ENCODE peak calls at places on chromosomes 3 and 15, in four cellular contexts. I, W, K and G are unnamed samples.

GRCh38 chr3:52444860-52445793 is at the start of gene SEMA3G:
- DNase-seq in W (peak; percentile 83), K (peak; percentile 64), I (peak; percentile 76), G (peak; percentile 85)

GRCh38 chr15:92184142-92184541 is 209.5 kb upstream of the ST8SIA2 start:
- DNase-seq in I (no peak), W (no peak), K (no peak), G (no peak)

GRCh38 chr15:67885848-67886247 is 46.0 kb upstream of the RNU6-1 start:
- DNase-seq in K (no peak), W (no peak), I (no peak), G (no peak)

GRCh38 chr3:185696039-185696438 is 109.9 kb downstream of the SENP2 start:
- DNase-seq in I (no peak), W (no peak), K (no peak), G (no peak)

GRCh38 chr15:63421433-63421832 is 39.8 kb upstream of the CA12 start:
- DNase-seq in W (no peak), K (no peak), I (no peak), G (no peak)

GRCh38 chr3:66991478-66991877 is 6.6 kb upstream of the KBTBD8 start:
- DNase-seq in K (peak; percentile 46), I (no peak), W (no peak), G (no peak)

GRCh38 chr3:145865329-145865904 is 295.6 kb downstream of the PLOD2 start:
- DNase-seq in W (no peak), I (no peak), K (no peak), G (no peak)

GRCh38 chr15:57537072-57537471 is 54.6 kb upstream of the MYZAP start:
- DNase-seq in I (peak; percentile 13), W (no peak), K (no peak), G (no peak)

GRCh38 chr15:35725353-35725752 is 179.4 kb upstream of the DPH6 start:
- DNase-seq in K (no peak), W (no peak), I (no peak), G (no peak)

GRCh38 chr3:59064276-59064675 is 14.5 kb upstream of the CFAP20DC start:
- DNase-seq in W (peak; percentile 32), I (no peak), K (no peak), G (no peak)

GRCh38 chr15:78055923-78056713 is 21.4 kb downstream of the TBC1D2B start:
- DNase-seq in I (peak; percentile 67), W (peak; percentile 43), K (no peak), G (no peak)

GRCh38 chr3:117756580-117756979 is 1047.0 kb downstream of the TUSC7 start:
- DNase-seq in K (no peak), W (no peak), I (no peak), G (no peak)

GRCh38 chr15:70559223-70559823 is 204.0 kb downstream of the UACA start:
- DNase-seq in K (no peak), I (no peak), W (no peak), G (no peak)

GRCh38 chr15:91921188-91921820 is 67.8 kb downstream of the SLCO3A1 start:
- DNase-seq in W (no peak), I (no peak), K (no peak), G (no peak)

GRCh38 chr3:10445561-10445960 is 59.8 kb downstream of the ATP2B2 start:
- DNase-seq in I (no peak), W (no peak), K (no peak), G (no peak)

GRCh38 chr15:43186003-43186353 is 775 bp downstream of the CCNDBP1 start:
- DNase-seq in W (no peak), K (no peak), I (no peak), G (peak; percentile 21)

GRCh38 chr3:8020047-8020446 is 481.6 kb upstream of the LMCD1 start:
- DNase-seq in K (no peak), I (no peak), W (no peak), G (no peak)

GRCh38 chr15:74799255-74799842 is 13.3 kb upstream of the LMAN1L start:
- DNase-seq in I (no peak), K (no peak), W (no peak), G (no peak)

GRCh38 chr3:127304121-127304744 is 16.4 kb upstream of the PRR20G start:
- DNase-seq in I (peak; percentile 69), W (peak; percentile 45), K (peak; percentile 8), G (peak; percentile 35)

GRCh38 chr15:90859234-90860131 is 8.9 kb upstream of the FURIN start:
- DNase-seq in K (no peak), I (peak; percentile 71), W (no peak), G (no peak)

GRCh38 chr15:66765478-66766281 is 63.6 kb downstream of the SMAD6 start:
- DNase-seq in W (no peak), I (peak; percentile 93), K (no peak), G (no peak)

GRCh38 chr3:181533811-181534210 is 177.9 kb upstream of the SOX2 start:
- DNase-seq in W (no peak), I (no peak), K (no peak), G (no peak)
- TF ChIP-seq ELF4 in W (no peak), I (no peak), K (no peak), G (no peak)

GRCh38 chr3:14467723-14468620 is 65.6 kb downstream of the SLC6A6 start:
- DNase-seq in W (peak; percentile 55), I (peak; percentile 8), K (peak; percentile 81), G (peak; percentile 85)
- TF ChIP-seq ELF4 in W (no peak), I (no peak), K (no peak), G (no peak)

DNA sequence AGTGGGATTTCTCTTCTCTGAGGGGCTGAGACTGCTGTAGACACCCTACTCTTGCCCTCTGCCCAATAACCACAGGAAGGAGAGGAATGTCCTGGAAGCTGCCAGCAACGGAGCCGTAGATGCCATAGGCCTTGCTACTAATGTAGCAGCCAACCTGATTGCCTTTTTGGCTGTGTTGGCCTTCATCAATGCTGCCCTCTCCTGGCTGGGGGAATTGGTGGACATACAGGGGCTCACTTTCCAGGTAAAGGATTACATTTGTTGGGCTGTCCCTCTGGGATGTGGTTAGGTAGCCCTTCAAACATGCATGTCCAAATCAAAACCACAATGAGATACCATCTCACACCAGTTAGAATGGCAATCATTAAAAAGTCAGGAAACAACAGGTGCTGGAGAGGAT is 16.1 kb downstream of the SLC28A2 start:
- DNase-seq in W (peak; percentile 61), K (peak; percentile 13), I (peak; percentile 30), G (peak; percentile 7)
- TF ChIP-seq ELF4 in W (no peak), K (no peak), I (no peak), G (no peak)

DNA sequence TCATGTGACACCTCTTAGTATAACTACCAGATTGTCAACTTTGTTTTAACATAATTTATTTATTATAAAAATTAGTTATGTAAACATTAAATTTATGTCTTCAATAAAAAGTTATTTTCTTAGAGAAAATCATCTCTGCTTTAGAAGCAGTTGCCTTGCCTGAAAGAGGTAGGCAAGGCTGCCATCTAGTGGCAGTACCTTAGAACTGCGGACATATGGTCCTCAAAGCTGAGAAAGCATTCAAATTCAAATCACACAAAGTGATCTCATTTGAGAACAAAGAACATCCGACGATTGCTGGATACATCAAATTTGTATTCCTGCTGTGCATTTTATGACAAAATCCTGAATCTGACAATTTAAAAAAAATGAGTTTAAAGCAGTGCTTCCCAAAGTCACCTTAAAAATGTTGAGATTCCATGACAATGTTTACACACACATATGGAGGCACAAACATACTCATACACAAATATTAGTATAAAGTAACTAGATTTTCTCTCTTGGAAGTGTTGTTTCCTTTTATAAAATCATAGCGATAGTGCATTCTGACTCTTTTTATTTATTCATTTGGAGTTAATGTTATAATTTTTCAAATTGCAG is 617.4 kb downstream of the CADM2 start:
- DNase-seq in W (peak; percentile 75), K (peak; percentile 25), I (peak; percentile 44), G (peak; percentile 49)
- TF ChIP-seq ELF4 in W (no peak), K (no peak), I (no peak), G (no peak)